ENCODE peak calls at places on chromosomes 1 and 21, in ten cellular contexts. K, A, L, Z, J, D, T, S, O and N are unnamed samples.

GRCh38 chr1:192563129-192563528 is 12.4 kb upstream of the RGS1 start:
- DNase-seq in K (no peak), A (no peak), L (no peak), Z (no peak), J (no peak), D (no peak), T (no peak), S (no peak), O (no peak), N (no peak)

GRCh38 chr1:53561488-53562115 is 102.4 kb downstream of the DMRTB1 start:
- DNase-seq in K (no peak), A (no peak), L (no peak), Z (no peak), J (peak; percentile 21), D (no peak), T (no peak), S (no peak), O (no peak), N (no peak)

GRCh38 chr1:230894664-230895063 is 26.3 kb upstream of the C1orf198 start:
- DNase-seq in K (no peak), A (no peak), L (no peak), Z (no peak), J (no peak), D (no peak), T (no peak), S (no peak), O (no peak), N (no peak)

GRCh38 chr1:27522148-27522859 is 32.3 kb upstream of the WASF2 start:
- DNase-seq in K (no peak), A (no peak), L (no peak), Z (no peak), J (no peak), D (no peak), T (peak; percentile 74), S (no peak), O (no peak), N (peak; percentile 67)

GRCh38 chr1:26961826-26962225 is 1.6 kb upstream of the KDF1 start:
- DNase-seq in K (peak; percentile 93), A (no peak), L (no peak), Z (no peak), J (no peak), D (peak; percentile 91), T (no peak), S (peak; percentile 57), O (no peak), N (peak; percentile 82)

GRCh38 chr1:205480349-205481278 is 23.9 kb upstream of the CDK18 start:
- DNase-seq in K (no peak), A (no peak), L (no peak), Z (no peak), J (no peak), D (no peak), T (peak; percentile 57), S (no peak), O (no peak), N (no peak)

GRCh38 chr21:35475768-35476167 is 426.7 kb upstream of the RUNX1 start:
- DNase-seq in K (peak; percentile 85), A (peak; percentile 64), L (no peak), Z (no peak), J (no peak), D (no peak), T (no peak), S (no peak), O (no peak), N (no peak)

GRCh38 chr1:25668931-25669573 is 52.5 kb downstream of the MAN1C1 start:
- DNase-seq in K (no peak), A (peak; percentile 11), L (no peak), Z (no peak), J (no peak), D (no peak), T (no peak), S (no peak), O (no peak), N (no peak)

GRCh38 chr1:208025036-208025435 is 114.1 kb upstream of the CD34 start:
- DNase-seq in K (peak; percentile 52), A (no peak), L (no peak), Z (peak; percentile 37), J (no peak), D (no peak), T (no peak), S (peak; percentile 83), O (no peak), N (no peak)

GRCh38 chr1:32508751-32509140 is 30.5 kb upstream of the ZBTB8A start:
- DNase-seq in K (no peak), A (no peak), L (no peak), Z (no peak), J (no peak), D (no peak), T (no peak), S (no peak), O (no peak), N (no peak)

GRCh38 chr1:176517484-176517883 is 54.5 kb downstream of the PAPPA2 start:
- DNase-seq in K (no peak), A (peak; percentile 65), L (no peak), Z (peak; percentile 20), J (no peak), D (no peak), T (no peak), S (no peak), O (peak; percentile 9), N (no peak)

GRCh38 chr1:17425806-17426205 is 13.7 kb downstream of the RCC2 start:
- DNase-seq in K (no peak), A (no peak), L (no peak), Z (no peak), J (no peak), D (no peak), T (no peak), S (no peak), O (no peak), N (no peak)

GRCh38 chr1:167447521-167448136 is 70.7 kb downstream of the CD247 start:
- DNase-seq in K (no peak), A (peak; percentile 65), L (no peak), Z (no peak), J (no peak), D (no peak), T (peak; percentile 70), S (no peak), O (no peak), N (no peak)

DNA sequence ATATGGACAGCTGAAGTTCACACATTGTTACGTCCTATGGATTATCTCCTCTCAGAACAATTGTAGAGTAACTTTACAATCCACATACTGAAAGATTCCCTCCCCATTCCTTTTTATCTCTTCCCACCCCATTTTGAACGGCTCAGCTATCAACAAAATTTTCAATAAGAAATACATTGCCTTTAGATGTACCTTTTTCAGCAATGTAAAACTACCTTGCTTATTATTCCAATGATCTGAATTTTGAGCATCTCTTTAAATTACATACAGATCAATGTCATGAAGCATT is 503.7 kb downstream of the SMYD3 start:
- DNase-seq in K (no peak), A (no peak), L (no peak), Z (no peak), J (no peak), D (no peak), T (no peak), S (no peak), O (no peak), N (no peak)
- TF ChIP-seq CTCF in K (no peak), A (no peak), L (no peak), Z (no peak), J (no peak), D (no peak), T (peak; percentile 4), S (no peak), O (peak; percentile 23), N (no peak)

GRCh38 chr1:156337052-156337887 is 822 bp downstream of the CCT3 start:
- DNase-seq in K (no peak), A (no peak), L (no peak), Z (no peak), J (no peak), D (no peak), T (no peak), S (no peak), O (no peak), N (no peak)

GRCh38 chr1:156337888-156338179 is 258 bp downstream of the CCT3 start:
- DNase-seq in K (no peak), A (no peak), L (no peak), Z (no peak), J (peak; percentile 31), D (no peak), T (no peak), S (no peak), O (no peak), N (no peak)

GRCh38 chr1:156338180-156338973 is at the start of the genes CCT3 and TSACC:
- DNase-seq in K (peak; percentile 100), A (peak; percentile 100), L (peak; percentile 95), Z (peak; percentile 99), J (peak; percentile 100), D (peak; percentile 100), T (peak; percentile 99), S (peak; percentile 99), O (peak; percentile 99), N (peak; percentile 99)

GRCh38 chr1:156336242-156336641 is 1.9 kb downstream of the CCT3 start:
- DNase-seq in K (peak; percentile 6), A (no peak), L (no peak), Z (no peak), J (no peak), D (no peak), T (no peak), S (no peak), O (no peak), N (no peak)
- TF ChIP-seq CTCF in K (peak; percentile 22), A (peak; percentile 36), L (peak; percentile 18), Z (no peak), J (no peak), D (peak; percentile 10), T (no peak), S (peak; percentile 22), O (no peak), N (peak; percentile 45)

DNA sequence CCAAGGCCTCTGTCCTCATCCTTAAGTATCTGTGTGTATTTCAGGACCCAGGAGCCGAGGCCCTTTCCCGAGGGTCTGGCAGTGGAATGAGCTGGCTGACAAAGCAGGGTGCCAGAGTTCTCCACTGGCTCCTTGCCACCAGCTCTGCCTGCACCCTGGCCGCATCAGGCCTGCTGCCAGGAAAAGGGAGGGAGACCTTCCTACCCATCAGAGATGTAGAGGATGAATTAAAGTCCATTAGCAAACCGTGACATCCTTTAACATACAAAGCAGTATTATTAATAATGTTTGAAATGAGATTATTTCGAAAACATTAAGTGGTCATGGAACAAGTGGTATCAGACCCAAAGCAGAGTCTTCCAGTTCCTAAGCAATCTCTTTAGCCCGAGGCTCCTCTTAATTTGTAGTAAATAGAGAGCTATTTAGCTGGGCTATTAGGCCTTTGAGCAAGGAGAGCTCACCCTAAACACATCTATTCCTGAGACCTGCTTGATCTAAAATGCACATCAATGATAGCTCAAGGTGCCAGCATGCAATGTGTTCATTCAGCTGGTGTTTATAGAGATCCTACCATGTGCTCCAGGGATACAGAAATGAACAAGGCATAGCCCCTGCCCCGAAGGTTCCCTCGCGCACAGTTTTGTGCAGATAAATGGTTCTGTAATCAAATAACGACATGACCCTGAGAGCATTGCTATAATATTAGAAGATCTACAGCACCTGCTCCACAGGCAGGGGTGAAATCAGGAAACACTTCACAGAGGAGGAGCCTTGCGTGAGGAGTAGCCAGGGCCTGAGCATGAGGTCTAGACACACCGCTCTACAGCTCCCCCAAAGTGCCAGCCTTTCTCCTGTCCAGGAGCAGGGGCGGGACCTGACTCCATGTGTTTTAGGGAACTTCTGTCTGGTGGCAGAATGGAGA is 44.0 kb downstream of the FAM163A start:
- DNase-seq in K (no peak), A (no peak), L (no peak), Z (peak; percentile 46), J (no peak), D (no peak), T (no peak), S (no peak), O (no peak), N (no peak)
- TF ChIP-seq CTCF in K (no peak), A (no peak), L (no peak), Z (no peak), J (no peak), D (no peak), T (no peak), S (no peak), O (no peak), N (no peak)

GRCh38 chr1:56967900-56968832 is 2.4 kb upstream of the C8B start:
- DNase-seq in K (peak; percentile 63), A (no peak), L (peak; percentile 46), Z (peak; percentile 19), J (no peak), D (no peak), T (no peak), S (no peak), O (peak; percentile 69), N (peak; percentile 58)
- TF ChIP-seq CTCF in K (peak; percentile 76), A (peak; percentile 38), L (peak; percentile 77), Z (peak; percentile 32), J (no peak), D (peak; percentile 70), T (no peak), S (peak; percentile 50), O (peak; percentile 72), N (peak; percentile 81)